ENCODE peak calls at places on chromosomes 1 and 21, in ten cellular contexts. W is pancreas; Q is uterus; P is NCI-H345; J is activated CD4-positive, alpha-beta T cell treated with anti-CD3 and anti-CD28 coated beads, Interleukin-2, amount 10 ng/mL, durations not matched to agents 7 days and 5 days; M is coronary artery; B is naive thymus-derived CD8-positive, alpha-beta T cell; I is EL; G is heart right ventricle; S is fibroblast of the conjunctiva. T is an unnamed sample.

GRCh38 chr1:165539306-165539705 is 4.5 kb upstream of the LRRC52 start:
- DNase-seq in W (no peak), Q (no peak), P (peak), J (no peak), M (no peak), B (no peak), I (no peak), G (no peak), S (no peak), T (no peak)

GRCh38 chr1:7049913-7050625 is 264.8 kb downstream of the CAMTA1 start:
- DNase-seq in W (no peak), Q (no peak), P (no peak), J (no peak), M (no peak), B (no peak), I (no peak), G (no peak), S (no peak), T (no peak)

GRCh38 chr1:33032126-33032869 is 4.4 kb downstream of the AK2 start:
- DNase-seq in W (no peak), Q (no peak), P (no peak), J (no peak), M (no peak), B (no peak), I (peak), G (no peak), S (no peak), T (no peak)

GRCh38 chr1:231170875-231171274 is 9.0 kb downstream of the TRIM67 start:
- DNase-seq in W (no peak), Q (no peak), P (no peak), J (no peak), M (peak), B (no peak), I (no peak), G (no peak), S (no peak), T (no peak)

GRCh38 chr21:10616535-10616934 is 95.2 kb downstream of the TPTE start:
- DNase-seq in W (no peak), Q (no peak), P (no peak), J (no peak), M (no peak), B (no peak), I (no peak), G (no peak), S (no peak), T (no peak)

GRCh38 chr1:190478193-190479007 is 736 bp upstream of the BRINP3 start:
- DNase-seq in W (no peak), Q (no peak), P (peak), J (no peak), M (no peak), B (no peak), I (peak), G (no peak), S (no peak), T (no peak)

GRCh38 chr1:58065520-58065919 is 481.0 kb downstream of the OMA1 start:
- DNase-seq in W (no peak), Q (no peak), P (no peak), J (no peak), M (no peak), B (no peak), I (no peak), G (no peak), S (no peak), T (no peak)

GRCh38 chr1:192740214-192740613 is 68.6 kb upstream of the RGS2 start:
- DNase-seq in W (no peak), Q (no peak), P (no peak), J (no peak), M (no peak), B (no peak), I (no peak), G (no peak), S (no peak), T (no peak)

GRCh38 chr1:111706921-111707320 is 32.3 kb downstream of the INKA2 start:
- DNase-seq in W (no peak), Q (no peak), P (no peak), J (no peak), M (no peak), B (no peak), I (peak), G (no peak), S (no peak), T (no peak)

GRCh38 chr1:247680171-247680570 is 632 bp upstream of the OR13G1 start:
- DNase-seq in W (no peak), Q (no peak), P (no peak), J (no peak), M (no peak), B (no peak), I (no peak), G (no peak), S (no peak), T (no peak)

GRCh38 chr1:57881696-57882095 is 457.8 kb upstream of the DAB1 start:
- DNase-seq in W (no peak), Q (no peak), P (no peak), J (no peak), M (no peak), B (no peak), I (no peak), G (no peak), S (no peak), T (no peak)

GRCh38 chr1:157878059-157878458 is 36.5 kb upstream of the CD5L start:
- DNase-seq in W (no peak), Q (no peak), P (peak), J (no peak), M (no peak), B (no peak), I (peak), G (no peak), S (peak), T (no peak)

GRCh38 chr21:41283211-41283818 is 33.3 kb upstream of the FAM3B start:
- DNase-seq in W (peak), Q (peak), P (peak), J (peak), M (no peak), B (no peak), I (peak), G (peak), S (peak), T (no peak)

GRCh38 chr1:9860887-9861286 is 37.1 kb upstream of the CLSTN1 start:
- DNase-seq in W (no peak), Q (no peak), P (no peak), J (no peak), M (no peak), B (no peak), I (no peak), G (no peak), S (no peak), T (no peak)

GRCh38 chr1:109923946-109924275 is 13.3 kb downstream of the CSF1 start:
- DNase-seq in W (no peak), Q (peak), P (no peak), J (no peak), M (no peak), B (no peak), I (no peak), G (no peak), S (no peak), T (no peak)

GRCh38 chr1:16371725-16372124 is 4.7 kb downstream of the SZRD1 start:
- DNase-seq in W (no peak), Q (no peak), P (no peak), J (peak), M (no peak), B (no peak), I (peak), G (no peak), S (no peak), T (no peak)

GRCh38 chr1:227604446-227604845 is 41.1 kb downstream of the ZNF678 start:
- DNase-seq in W (no peak), Q (no peak), P (no peak), J (no peak), M (no peak), B (no peak), I (no peak), G (no peak), S (no peak), T (no peak)

GRCh38 chr1:109806733-109807397 is 43.1 kb upstream of the EPS8L3 start:
- DNase-seq in W (no peak), Q (peak), P (no peak), J (no peak), M (peak), B (no peak), I (no peak), G (no peak), S (no peak), T (no peak)

GRCh38 chr1:25807480-25808390 is 7.7 kb downstream of the SELENON start:
- DNase-seq in W (no peak), Q (no peak), P (no peak), J (no peak), M (no peak), B (no peak), I (no peak), G (no peak), S (no peak), T (no peak)

GRCh38 chr1:232227171-232227740 is 402.7 kb downstream of the SIPA1L2 start:
- DNase-seq in W (no peak), Q (no peak), P (peak), J (no peak), M (no peak), B (no peak), I (no peak), G (peak), S (no peak), T (no peak)

GRCh38 chr1:160830321-160831153 is 32.1 kb downstream of the CD244 start:
- DNase-seq in W (peak), Q (no peak), P (peak), J (peak), M (peak), B (peak), I (peak), G (peak), S (peak), T (no peak)

GRCh38 chr21:33265664-33266049 is 510 bp upstream of the IL10RB start:
- DNase-seq in W (peak), Q (no peak), P (peak), J (no peak), M (no peak), B (no peak), I (peak), G (no peak), S (no peak), T (no peak)

GRCh38 chr1:10728595-10729410 is 67.6 kb downstream of the CASZ1 start:
- DNase-seq in W (no peak), Q (no peak), P (no peak), J (no peak), M (no peak), B (no peak), I (no peak), G (no peak), S (no peak), T (no peak)

GRCh38 chr1:230012742-230013141 is 54.3 kb upstream of the GALNT2 start:
- DNase-seq in W (no peak), Q (no peak), P (no peak), J (no peak), M (no peak), B (no peak), I (no peak), G (no peak), S (no peak), T (no peak)

GRCh38 chr21:31382060-31382459 is 38.0 kb upstream of the TIAM1 start:
- DNase-seq in W (no peak), Q (no peak), P (no peak), J (no peak), M (no peak), B (no peak), I (no peak), G (no peak), S (no peak), T (no peak)

GRCh38 chr1:186864296-186864695 is 35.5 kb downstream of the PLA2G4A start:
- DNase-seq in W (no peak), Q (no peak), P (no peak), J (no peak), M (no peak), B (no peak), I (peak), G (no peak), S (no peak), T (no peak)

GRCh38 chr1:167726038-167726437 is 4.3 kb downstream of the MPZL1 start:
- DNase-seq in W (no peak), Q (no peak), P (no peak), J (no peak), M (no peak), B (no peak), I (no peak), G (no peak), S (no peak), T (no peak)

GRCh38 chr1:199029855-199030254 is 391.0 kb downstream of the PTPRC start:
- DNase-seq in W (no peak), Q (no peak), P (no peak), J (no peak), M (no peak), B (no peak), I (peak), G (no peak), S (no peak), T (no peak)

GRCh38 chr1:220239213-220239612 is 33.0 kb downstream of the RAB3GAP2 start:
- DNase-seq in W (no peak), Q (no peak), P (no peak), J (no peak), M (no peak), B (no peak), I (no peak), G (no peak), S (no peak), T (no peak)